ENCODE peak calls at places on chromosomes 7 and 10, in seven cellular contexts. Q is stomach, L is T-helper 9 cell, K is NCI-H748 treated with DMSO at 0.1 percent for 48 hours, A is DMS153, G is activated gamma-delta T cell treated with Interleukin-2 at 50 U/mL for 16 hours, O is tibial nerve. H is an unnamed sample.

GRCh38 chr7:141193066-141193465 is 119.2 kb downstream of the TMEM178B start:
- DNase-seq in Q (no peak), L (no peak), K (no peak), A (no peak), G (no peak), O (no peak), H (no peak)

GRCh38 chr7:37433166-37433565 is 15.5 kb downstream of the ELMO1 start:
- DNase-seq in Q (no peak), L (no peak), K (no peak), A (no peak), G (no peak), O (no peak), H (no peak)

GRCh38 chr7:26649388-26649787 is 215.0 kb downstream of the SKAP2 start:
- DNase-seq in Q (no peak), L (no peak), K (no peak), A (no peak), G (no peak), O (no peak), H (no peak)

GRCh38 chr10:123150986-123151738 is 3.0 kb upstream of the BUB3 start:
- DNase-seq in Q (no peak), L (no peak), K (no peak), A (no peak), G (no peak), O (no peak), H (no peak)

GRCh38 chr7:27917774-27918314 is 177.9 kb downstream of the TAX1BP1 start:
- DNase-seq in Q (no peak), L (no peak), K (no peak), A (no peak), G (no peak), O (no peak), H (no peak)

GRCh38 chr10:57169597-57169996 is 808.5 kb upstream of the ZWINT start:
- DNase-seq in Q (no peak), L (no peak), K (no peak), A (no peak), G (no peak), O (no peak), H (no peak)

GRCh38 chr7:75772081-75773077 is at the start of gene CCL26:
- DNase-seq in Q (peak; percentile 26), L (no peak), K (no peak), A (no peak), G (no peak), O (peak; percentile 77), H (no peak)

GRCh38 chr7:139115104-139115503 is 5.6 kb upstream of the ZC3HAV1 start:
- DNase-seq in Q (no peak), L (no peak), K (no peak), A (no peak), G (no peak), O (no peak), H (no peak)

GRCh38 chr10:62597226-62597625 is 207.3 kb upstream of the ADO start:
- DNase-seq in Q (no peak), L (no peak), K (no peak), A (no peak), G (no peak), O (no peak), H (no peak)

GRCh38 chr10:75655791-75656451 is 224.5 kb downstream of the LRMDA start:
- DNase-seq in Q (no peak), L (no peak), K (no peak), A (no peak), G (no peak), O (no peak), H (no peak)

GRCh38 chr10:125037145-125037544 is 95.2 kb downstream of the ZRANB1 start:
- DNase-seq in Q (no peak), L (no peak), K (no peak), A (no peak), G (no peak), O (no peak), H (no peak)

GRCh38 chr10:51786016-51786683 is 86.8 kb upstream of the CSTF2T start:
- DNase-seq in Q (no peak), L (no peak), K (no peak), A (no peak), G (no peak), O (no peak), H (no peak)